ENCODE peak calls at places on chromosome 17, in eight cellular contexts. One of them, this sample, is unnamed.
A peak's percentile ranks its signal among the peaks of the same experiment; 100 is the strongest.

GRCh38 chr17:40251576-40251975 is 32.5 kb downstream of the WIPF2 start:
- DNase-seq in tibial nerve: peak; percentile 44
- DNase-seq in heart right ventricle: no peak
- DNase-seq in SJCRH30: no peak
- DNase-seq in gastrocnemius medialis: peak; percentile 29
- DNase-seq in tibial artery: no peak
- DNase-seq in Panc1: peak; percentile 30
- DNase-seq in CD4-positive, CD25-positive, alpha-beta regulatory T cell: no peak
- DNase-seq in this sample: peak; percentile 84

GRCh38 chr17:43530303-43531081 is 15.6 kb downstream of the ETV4 start:
- DNase-seq in gastrocnemius medialis: peak; percentile 52
- DNase-seq in tibial artery: no peak
- DNase-seq in tibial nerve: peak; percentile 51
- DNase-seq in Panc1: no peak
- DNase-seq in heart right ventricle: peak; percentile 60
- DNase-seq in CD4-positive, CD25-positive, alpha-beta regulatory T cell: no peak
- DNase-seq in SJCRH30: peak; percentile 100
- DNase-seq in this sample: peak; percentile 92

GRCh38 chr17:28547623-28548416 is 4.6 kb downstream of the UNC119 start:
- DNase-seq in Panc1: peak; percentile 60
- DNase-seq in tibial nerve: peak; percentile 61
- DNase-seq in tibial artery: peak; percentile 78
- DNase-seq in gastrocnemius medialis: no peak
- DNase-seq in CD4-positive, CD25-positive, alpha-beta regulatory T cell: peak; percentile 28
- DNase-seq in SJCRH30: peak; percentile 85
- DNase-seq in heart right ventricle: peak; percentile 79
- DNase-seq in this sample: peak; percentile 91

GRCh38 chr17:62627904-62628603 is 584 bp downstream of the MRC2 start:
- DNase-seq in CD4-positive, CD25-positive, alpha-beta regulatory T cell: no peak
- DNase-seq in gastrocnemius medialis: no peak
- DNase-seq in tibial nerve: no peak
- DNase-seq in heart right ventricle: peak; percentile 44
- DNase-seq in Panc1: no peak
- DNase-seq in SJCRH30: peak; percentile 40
- DNase-seq in tibial artery: peak; percentile 83
- DNase-seq in this sample: no peak

GRCh38 chr17:40190197-40191021 is 13.1 kb downstream of the RAPGEFL1 start:
- DNase-seq in tibial artery: no peak
- DNase-seq in Panc1: no peak
- DNase-seq in gastrocnemius medialis: no peak
- DNase-seq in heart right ventricle: no peak
- DNase-seq in SJCRH30: no peak
- DNase-seq in CD4-positive, CD25-positive, alpha-beta regulatory T cell: peak; percentile 25
- DNase-seq in tibial nerve: no peak
- DNase-seq in this sample: no peak

GRCh38 chr17:5209396-5209795 is 17.7 kb upstream of the ZNF594 start:
- DNase-seq in tibial nerve: no peak
- DNase-seq in heart right ventricle: no peak
- DNase-seq in tibial artery: no peak
- DNase-seq in Panc1: no peak
- DNase-seq in gastrocnemius medialis: no peak
- DNase-seq in SJCRH30: no peak
- DNase-seq in CD4-positive, CD25-positive, alpha-beta regulatory T cell: no peak
- DNase-seq in this sample: no peak

GRCh38 chr17:58415371-58416055 is 1.8 kb downstream of the RNF43 start:
- DNase-seq in heart right ventricle: peak; percentile 16
- DNase-seq in Panc1: no peak
- DNase-seq in SJCRH30: peak; percentile 4
- DNase-seq in tibial artery: no peak
- DNase-seq in gastrocnemius medialis: no peak
- DNase-seq in CD4-positive, CD25-positive, alpha-beta regulatory T cell: no peak
- DNase-seq in tibial nerve: no peak
- DNase-seq in this sample: peak; percentile 50

GRCh38 chr17:42472709-42473521 is 14.2 kb downstream of the ATP6V0A1 start:
- DNase-seq in gastrocnemius medialis: no peak
- DNase-seq in SJCRH30: no peak
- DNase-seq in heart right ventricle: no peak
- DNase-seq in tibial nerve: no peak
- DNase-seq in CD4-positive, CD25-positive, alpha-beta regulatory T cell: no peak
- DNase-seq in Panc1: no peak
- DNase-seq in tibial artery: no peak
- DNase-seq in this sample: no peak

GRCh38 chr17:7988750-7989178 is 13.7 kb upstream of the GUCY2D start:
- DNase-seq in Panc1: peak; percentile 73
- DNase-seq in CD4-positive, CD25-positive, alpha-beta regulatory T cell: peak; percentile 84
- DNase-seq in tibial artery: no peak
- DNase-seq in tibial nerve: peak; percentile 94
- DNase-seq in heart right ventricle: no peak
- DNase-seq in SJCRH30: peak; percentile 88
- DNase-seq in gastrocnemius medialis: peak; percentile 40
- DNase-seq in this sample: peak; percentile 65

GRCh38 chr17:41404024-41404651 is 6.7 kb upstream of the KRT31 start:
- DNase-seq in tibial artery: no peak
- DNase-seq in CD4-positive, CD25-positive, alpha-beta regulatory T cell: no peak
- DNase-seq in heart right ventricle: no peak
- DNase-seq in SJCRH30: peak; percentile 37
- DNase-seq in Panc1: peak; percentile 60
- DNase-seq in tibial nerve: no peak
- DNase-seq in gastrocnemius medialis: no peak
- DNase-seq in this sample: peak; percentile 43

GRCh38 chr17:19539040-19539399 is 5.4 kb downstream of the SLC47A1 start:
- DNase-seq in tibial nerve: no peak
- DNase-seq in CD4-positive, CD25-positive, alpha-beta regulatory T cell: no peak
- DNase-seq in gastrocnemius medialis: peak; percentile 75
- DNase-seq in heart right ventricle: no peak
- DNase-seq in SJCRH30: no peak
- DNase-seq in Panc1: no peak
- DNase-seq in tibial artery: no peak
- DNase-seq in this sample: peak; percentile 56

GRCh38 chr17:73566905-73567782 is 77.1 kb downstream of the SDK2 start:
- DNase-seq in tibial artery: no peak
- DNase-seq in gastrocnemius medialis: no peak
- DNase-seq in CD4-positive, CD25-positive, alpha-beta regulatory T cell: peak; percentile 45
- DNase-seq in Panc1: no peak
- DNase-seq in tibial nerve: no peak
- DNase-seq in heart right ventricle: no peak
- DNase-seq in SJCRH30: no peak
- DNase-seq in this sample: no peak

GRCh38 chr17:29760771-29761682 is 138.3 kb upstream of the CORO6 start:
- DNase-seq in tibial nerve: peak; percentile 83
- DNase-seq in Panc1: no peak
- DNase-seq in SJCRH30: peak; percentile 75
- DNase-seq in CD4-positive, CD25-positive, alpha-beta regulatory T cell: peak; percentile 94
- DNase-seq in tibial artery: peak; percentile 94
- DNase-seq in heart right ventricle: peak; percentile 94
- DNase-seq in gastrocnemius medialis: peak; percentile 84
- DNase-seq in this sample: peak; percentile 90

GRCh38 chr17:3998436-3998835 is 34.2 kb upstream of the ATP2A3 start:
- DNase-seq in Panc1: no peak
- DNase-seq in SJCRH30: peak; percentile 81
- DNase-seq in tibial nerve: no peak
- DNase-seq in CD4-positive, CD25-positive, alpha-beta regulatory T cell: no peak
- DNase-seq in heart right ventricle: no peak
- DNase-seq in tibial artery: no peak
- DNase-seq in gastrocnemius medialis: no peak
- DNase-seq in this sample: no peak
- H3K27ac ChIP-seq in Panc1: no peak overlapping the region
- H3K27ac ChIP-seq in SJCRH30: peak overlapping the region; percentile 10
- H3K27ac ChIP-seq in tibial nerve: no peak overlapping the region
- H3K27ac ChIP-seq in CD4-positive, CD25-positive, alpha-beta regulatory T cell: no peak overlapping the region
- H3K27ac ChIP-seq in heart right ventricle: no peak overlapping the region
- H3K27ac ChIP-seq in tibial artery: no peak overlapping the region
- H3K27ac ChIP-seq in gastrocnemius medialis: no peak overlapping the region
- H3K27ac ChIP-seq in this sample: no peak overlapping the region

DNA sequence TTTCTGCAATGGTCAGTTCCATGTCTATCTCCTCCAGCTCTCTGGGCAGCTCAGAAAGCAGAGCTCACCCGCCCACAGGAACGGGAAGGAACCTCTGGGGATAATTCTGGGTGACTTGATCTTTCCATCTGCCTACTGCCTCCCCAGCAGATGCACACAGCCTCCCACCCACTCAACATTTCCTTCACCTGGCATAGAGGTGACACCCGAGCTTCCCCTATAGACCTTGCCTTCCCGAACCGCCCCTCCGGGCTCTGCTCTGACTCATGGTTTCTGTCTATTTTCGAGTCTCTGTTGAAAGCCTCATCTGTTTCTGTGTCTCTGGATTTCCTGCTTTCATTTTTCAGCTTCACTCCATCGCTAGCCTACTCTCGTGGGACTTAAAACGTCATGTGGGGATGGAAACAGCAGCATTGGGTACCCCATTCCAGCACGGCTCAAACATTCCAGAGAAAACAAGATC is 11.4 kb downstream of the GGA3 start:
- DNase-seq in Panc1: no peak
- DNase-seq in SJCRH30: no peak
- DNase-seq in tibial nerve: no peak
- DNase-seq in tibial artery: no peak
- DNase-seq in CD4-positive, CD25-positive, alpha-beta regulatory T cell: peak; percentile 31
- DNase-seq in heart right ventricle: no peak
- DNase-seq in gastrocnemius medialis: no peak
- DNase-seq in this sample: peak; percentile 44
- H3K4me3 ChIP-seq in Panc1: no peak overlapping the region
- H3K4me3 ChIP-seq in SJCRH30: no peak overlapping the region
- H3K4me3 ChIP-seq in tibial nerve: no peak overlapping the region
- H3K4me3 ChIP-seq in tibial artery: peak overlapping the region; percentile 25
- H3K4me3 ChIP-seq in CD4-positive, CD25-positive, alpha-beta regulatory T cell: peak overlapping the region; percentile 73
- H3K4me3 ChIP-seq in heart right ventricle: peak overlapping the region; percentile 34
- H3K4me3 ChIP-seq in gastrocnemius medialis: no peak overlapping the region
- H3K4me3 ChIP-seq in this sample: no peak overlapping the region

DNA sequence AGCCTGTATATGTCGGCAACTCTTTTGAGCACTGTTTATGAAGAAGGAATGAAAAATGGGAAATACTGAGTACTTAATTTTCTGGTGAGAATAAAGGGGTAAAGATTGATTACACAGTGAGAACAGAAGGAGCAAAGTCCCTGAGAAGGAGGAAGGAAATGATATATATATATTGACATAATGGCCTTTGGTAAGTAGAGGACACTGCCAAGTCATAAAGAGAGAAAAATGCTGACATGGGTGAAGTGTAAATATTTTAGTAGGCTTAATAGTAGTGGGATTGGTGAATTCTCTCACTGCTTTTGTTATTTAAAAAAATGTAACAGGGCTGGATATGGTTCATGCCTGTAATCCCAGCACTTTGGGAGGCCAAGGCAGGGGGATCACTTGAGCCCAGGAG is 16.2 kb downstream of the VMP1 start:
- DNase-seq in CD4-positive, CD25-positive, alpha-beta regulatory T cell: no peak
- DNase-seq in SJCRH30: no peak
- DNase-seq in heart right ventricle: no peak
- DNase-seq in tibial artery: no peak
- DNase-seq in Panc1: no peak
- DNase-seq in tibial nerve: no peak
- DNase-seq in gastrocnemius medialis: no peak
- DNase-seq in this sample: no peak
- H3K27ac ChIP-seq in CD4-positive, CD25-positive, alpha-beta regulatory T cell: no peak overlapping the region
- H3K27ac ChIP-seq in SJCRH30: no peak overlapping the region
- H3K27ac ChIP-seq in heart right ventricle: no peak overlapping the region
- H3K27ac ChIP-seq in tibial artery: no peak overlapping the region
- H3K27ac ChIP-seq in Panc1: no peak overlapping the region
- H3K27ac ChIP-seq in tibial nerve: peak overlapping the region; percentile 59
- H3K27ac ChIP-seq in gastrocnemius medialis: peak overlapping the region; percentile 37
- H3K27ac ChIP-seq in this sample: peak overlapping the region; percentile 29

DNA sequence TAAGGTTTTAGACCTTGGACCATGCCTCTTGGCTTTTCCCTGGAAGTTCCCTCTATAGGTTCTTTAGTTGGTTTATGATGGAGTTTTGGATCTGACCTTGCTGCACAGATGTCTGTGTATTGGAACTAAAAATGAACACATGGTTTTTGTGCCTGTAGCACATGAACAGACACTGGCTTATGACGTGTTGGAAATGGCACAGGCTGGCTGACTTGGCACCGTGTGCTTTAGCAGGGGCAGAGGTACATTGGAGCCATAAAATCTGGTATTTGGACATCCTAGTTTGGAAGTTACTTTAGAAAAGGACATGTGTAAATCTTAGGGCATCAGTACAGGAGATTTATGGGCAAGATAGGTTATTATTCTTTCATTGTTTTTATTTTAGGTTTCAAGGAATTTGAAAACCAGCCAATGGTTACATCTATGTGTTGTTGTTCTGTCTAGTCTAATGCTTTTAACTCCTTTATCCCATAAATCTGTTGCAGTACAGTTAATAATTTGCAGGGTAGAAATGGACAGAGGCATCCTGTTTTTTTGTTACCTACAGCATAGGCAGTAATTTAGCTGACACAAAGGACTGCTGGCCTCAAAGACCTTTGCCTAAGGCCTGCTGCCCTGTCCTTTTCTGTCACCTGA is 6.0 kb downstream of the SOCS7 start:
- DNase-seq in heart right ventricle: no peak
- DNase-seq in gastrocnemius medialis: no peak
- DNase-seq in SJCRH30: no peak
- DNase-seq in Panc1: no peak
- DNase-seq in tibial artery: no peak
- DNase-seq in CD4-positive, CD25-positive, alpha-beta regulatory T cell: no peak
- DNase-seq in tibial nerve: no peak
- DNase-seq in this sample: peak; percentile 30
- H3K4me3 ChIP-seq in heart right ventricle: no peak overlapping the region
- H3K4me3 ChIP-seq in gastrocnemius medialis: no peak overlapping the region
- H3K4me3 ChIP-seq in SJCRH30: no peak overlapping the region
- H3K4me3 ChIP-seq in Panc1: no peak overlapping the region
- H3K4me3 ChIP-seq in tibial artery: no peak overlapping the region
- H3K4me3 ChIP-seq in CD4-positive, CD25-positive, alpha-beta regulatory T cell: no peak overlapping the region
- H3K4me3 ChIP-seq in tibial nerve: no peak overlapping the region
- H3K4me3 ChIP-seq in this sample: no peak overlapping the region

DNA sequence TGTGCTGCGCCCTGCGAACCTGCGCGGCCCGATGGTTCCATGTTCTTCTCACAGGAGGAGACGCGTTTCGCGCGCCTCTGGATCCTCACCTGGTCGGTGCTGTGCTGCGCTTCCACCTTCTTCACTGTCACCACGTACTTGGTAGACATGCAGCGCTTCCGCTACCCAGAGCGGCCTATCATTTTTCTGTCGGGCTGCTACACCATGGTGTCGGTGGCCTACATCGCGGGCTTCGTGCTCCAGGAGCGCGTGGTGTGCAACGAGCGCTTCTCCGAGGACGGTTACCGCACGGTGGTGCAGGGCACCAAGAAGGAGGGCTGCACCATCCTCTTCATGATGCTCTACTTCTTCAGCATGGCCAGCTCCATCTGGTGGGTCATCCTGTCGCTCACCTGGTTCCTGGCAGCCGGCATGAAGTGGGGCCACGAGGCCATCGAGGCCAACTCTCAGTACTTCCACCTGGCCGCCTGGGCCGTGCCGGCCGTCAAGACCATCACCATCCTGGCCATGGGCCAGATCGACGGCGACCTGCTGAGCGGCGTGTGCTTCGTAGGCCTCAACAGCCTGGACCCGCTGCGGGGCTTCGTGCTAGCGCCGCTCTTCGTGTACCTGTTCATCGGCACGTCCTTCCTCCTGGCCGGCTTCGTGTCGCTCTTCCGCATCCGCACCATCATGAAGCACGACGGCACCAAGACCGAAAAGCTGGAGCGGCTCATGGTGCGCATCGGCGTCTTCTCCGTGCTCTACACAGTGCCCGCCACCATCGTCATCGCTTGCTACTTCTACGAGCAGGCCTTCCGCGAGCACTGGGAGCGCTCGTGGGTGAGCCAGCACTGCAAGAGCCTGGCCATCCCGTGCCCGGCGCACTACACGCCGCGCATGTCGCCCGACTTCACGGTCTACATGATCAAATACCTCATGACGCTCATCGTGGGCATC is 1.3 kb downstream of the FZD2 start:
- DNase-seq in Panc1: no peak
- DNase-seq in SJCRH30: no peak
- DNase-seq in heart right ventricle: no peak
- DNase-seq in tibial artery: peak; percentile 77
- DNase-seq in tibial nerve: no peak
- DNase-seq in gastrocnemius medialis: no peak
- DNase-seq in CD4-positive, CD25-positive, alpha-beta regulatory T cell: no peak
- DNase-seq in this sample: no peak
- H3K27ac ChIP-seq in Panc1: peak overlapping the region; percentile 62
- H3K27ac ChIP-seq in SJCRH30: no peak overlapping the region
- H3K27ac ChIP-seq in heart right ventricle: no peak overlapping the region
- H3K27ac ChIP-seq in tibial artery: peak overlapping the region; percentile 85
- H3K27ac ChIP-seq in tibial nerve: peak overlapping the region; percentile 25
- H3K27ac ChIP-seq in gastrocnemius medialis: no peak overlapping the region
- H3K27ac ChIP-seq in CD4-positive, CD25-positive, alpha-beta regulatory T cell: no peak overlapping the region
- H3K27ac ChIP-seq in this sample: no peak overlapping the region

This sample was measured in adrenal gland.